ENCODE peak calls at places on chromosomes 2 and 18, in nine cellular contexts. One of them, this sample, is unnamed.

GRCh38 chr2:43158259-43158880 is 68.0 kb downstream of the ZFP36L2 start:
- DNase-seq in activated effector memory CD4-positive, alpha-beta T cell treated with anti-CD3 and anti-CD28 coated beads, Interleukin-2, amount 50 U/mL, for 16 hours: peak
- DNase-seq in EH: peak
- DNase-seq in AG10803: peak
- DNase-seq in GM13976: peak
- DNase-seq in fibroblast of the aortic adventitia: peak
- DNase-seq in HTR-8/SVneo: peak
- DNase-seq in T-helper 22 cell: no peak
- DNase-seq in NCI-H187: no peak
- DNase-seq in this sample: peak

GRCh38 chr2:39408351-39409136 is 28.5 kb downstream of the MAP4K3 start:
- DNase-seq in HTR-8/SVneo: no peak
- DNase-seq in T-helper 22 cell: no peak
- DNase-seq in GM13976: no peak
- DNase-seq in NCI-H187: no peak
- DNase-seq in activated effector memory CD4-positive, alpha-beta T cell treated with anti-CD3 and anti-CD28 coated beads, Interleukin-2, amount 50 U/mL, for 16 hours: no peak
- DNase-seq in AG10803: peak
- DNase-seq in fibroblast of the aortic adventitia: peak
- DNase-seq in EH: peak
- DNase-seq in this sample: no peak

GRCh38 chr2:179253226-179253625 is 11.4 kb downstream of the SESTD1 start:
- DNase-seq in EH: no peak
- DNase-seq in AG10803: no peak
- DNase-seq in GM13976: no peak
- DNase-seq in HTR-8/SVneo: no peak
- DNase-seq in fibroblast of the aortic adventitia: peak
- DNase-seq in activated effector memory CD4-positive, alpha-beta T cell treated with anti-CD3 and anti-CD28 coated beads, Interleukin-2, amount 50 U/mL, for 16 hours: no peak
- DNase-seq in T-helper 22 cell: no peak
- DNase-seq in NCI-H187: no peak
- DNase-seq in this sample: no peak

GRCh38 chr2:96359310-96359709 is 23.7 kb downstream of the NCAPH start:
- DNase-seq in NCI-H187: no peak
- DNase-seq in T-helper 22 cell: no peak
- DNase-seq in GM13976: no peak
- DNase-seq in EH: peak
- DNase-seq in activated effector memory CD4-positive, alpha-beta T cell treated with anti-CD3 and anti-CD28 coated beads, Interleukin-2, amount 50 U/mL, for 16 hours: peak
- DNase-seq in AG10803: no peak
- DNase-seq in HTR-8/SVneo: no peak
- DNase-seq in fibroblast of the aortic adventitia: no peak
- DNase-seq in this sample: no peak

GRCh38 chr2:238569415-238570195 is 142.9 kb downstream of the ASB1 start:
- DNase-seq in fibroblast of the aortic adventitia: no peak
- DNase-seq in activated effector memory CD4-positive, alpha-beta T cell treated with anti-CD3 and anti-CD28 coated beads, Interleukin-2, amount 50 U/mL, for 16 hours: no peak
- DNase-seq in EH: peak
- DNase-seq in NCI-H187: no peak
- DNase-seq in T-helper 22 cell: no peak
- DNase-seq in GM13976: peak
- DNase-seq in HTR-8/SVneo: no peak
- DNase-seq in AG10803: no peak
- DNase-seq in this sample: no peak

GRCh38 chr2:203498161-203498560 is 36.9 kb downstream of the RAPH1 start:
- DNase-seq in fibroblast of the aortic adventitia: peak
- DNase-seq in AG10803: peak
- DNase-seq in GM13976: no peak
- DNase-seq in T-helper 22 cell: no peak
- DNase-seq in activated effector memory CD4-positive, alpha-beta T cell treated with anti-CD3 and anti-CD28 coated beads, Interleukin-2, amount 50 U/mL, for 16 hours: no peak
- DNase-seq in EH: peak
- DNase-seq in HTR-8/SVneo: peak
- DNase-seq in NCI-H187: no peak
- DNase-seq in this sample: peak

GRCh38 chr2:191038241-191038725 is 24.3 kb upstream of the STAT1 start:
- DNase-seq in AG10803: peak
- DNase-seq in fibroblast of the aortic adventitia: peak
- DNase-seq in HTR-8/SVneo: no peak
- DNase-seq in activated effector memory CD4-positive, alpha-beta T cell treated with anti-CD3 and anti-CD28 coated beads, Interleukin-2, amount 50 U/mL, for 16 hours: peak
- DNase-seq in T-helper 22 cell: peak
- DNase-seq in GM13976: no peak
- DNase-seq in EH: peak
- DNase-seq in NCI-H187: no peak
- DNase-seq in this sample: no peak

GRCh38 chr2:25672500-25673169 is 742 bp downstream of the DTNB start:
- DNase-seq in EH: peak
- DNase-seq in HTR-8/SVneo: peak
- DNase-seq in fibroblast of the aortic adventitia: peak
- DNase-seq in AG10803: peak
- DNase-seq in activated effector memory CD4-positive, alpha-beta T cell treated with anti-CD3 and anti-CD28 coated beads, Interleukin-2, amount 50 U/mL, for 16 hours: peak
- DNase-seq in T-helper 22 cell: peak
- DNase-seq in NCI-H187: peak
- DNase-seq in GM13976: peak
- DNase-seq in this sample: peak

GRCh38 chr2:1653956-1654695 is 90.2 kb downstream of the PXDN start:
- DNase-seq in EH: peak
- DNase-seq in GM13976: no peak
- DNase-seq in T-helper 22 cell: no peak
- DNase-seq in fibroblast of the aortic adventitia: peak
- DNase-seq in HTR-8/SVneo: no peak
- DNase-seq in activated effector memory CD4-positive, alpha-beta T cell treated with anti-CD3 and anti-CD28 coated beads, Interleukin-2, amount 50 U/mL, for 16 hours: peak
- DNase-seq in NCI-H187: no peak
- DNase-seq in AG10803: peak
- DNase-seq in this sample: peak

GRCh38 chr18:50282521-50283335 is 1.4 kb upstream of the MBD1 start:
- DNase-seq in fibroblast of the aortic adventitia: no peak
- DNase-seq in GM13976: no peak
- DNase-seq in NCI-H187: no peak
- DNase-seq in HTR-8/SVneo: no peak
- DNase-seq in AG10803: no peak
- DNase-seq in EH: no peak
- DNase-seq in activated effector memory CD4-positive, alpha-beta T cell treated with anti-CD3 and anti-CD28 coated beads, Interleukin-2, amount 50 U/mL, for 16 hours: no peak
- DNase-seq in T-helper 22 cell: no peak
- DNase-seq in this sample: no peak

GRCh38 chr2:47653909-47654789 is 128.8 kb upstream of the MSH6 start:
- DNase-seq in fibroblast of the aortic adventitia: no peak
- DNase-seq in activated effector memory CD4-positive, alpha-beta T cell treated with anti-CD3 and anti-CD28 coated beads, Interleukin-2, amount 50 U/mL, for 16 hours: peak
- DNase-seq in GM13976: no peak
- DNase-seq in HTR-8/SVneo: no peak
- DNase-seq in NCI-H187: peak
- DNase-seq in EH: no peak
- DNase-seq in AG10803: no peak
- DNase-seq in T-helper 22 cell: no peak
- DNase-seq in this sample: peak

GRCh38 chr2:102114290-102114721 is 28.2 kb upstream of the IL1R1 start:
- DNase-seq in HTR-8/SVneo: no peak
- DNase-seq in EH: peak
- DNase-seq in GM13976: no peak
- DNase-seq in NCI-H187: no peak
- DNase-seq in activated effector memory CD4-positive, alpha-beta T cell treated with anti-CD3 and anti-CD28 coated beads, Interleukin-2, amount 50 U/mL, for 16 hours: no peak
- DNase-seq in T-helper 22 cell: no peak
- DNase-seq in AG10803: peak
- DNase-seq in fibroblast of the aortic adventitia: peak
- DNase-seq in this sample: no peak

GRCh38 chr2:137987011-137987410 is 22.7 kb downstream of the HNMT start:
- DNase-seq in NCI-H187: no peak
- DNase-seq in GM13976: no peak
- DNase-seq in fibroblast of the aortic adventitia: no peak
- DNase-seq in HTR-8/SVneo: no peak
- DNase-seq in T-helper 22 cell: no peak
- DNase-seq in EH: peak
- DNase-seq in AG10803: no peak
- DNase-seq in activated effector memory CD4-positive, alpha-beta T cell treated with anti-CD3 and anti-CD28 coated beads, Interleukin-2, amount 50 U/mL, for 16 hours: no peak
- DNase-seq in this sample: no peak

GRCh38 chr18:28176933-28177827 is at the start of gene CDH2:
- DNase-seq in EH: peak
- DNase-seq in GM13976: peak
- DNase-seq in NCI-H187: peak
- DNase-seq in AG10803: peak
- DNase-seq in T-helper 22 cell: no peak
- DNase-seq in HTR-8/SVneo: peak
- DNase-seq in fibroblast of the aortic adventitia: peak
- DNase-seq in activated effector memory CD4-positive, alpha-beta T cell treated with anti-CD3 and anti-CD28 coated beads, Interleukin-2, amount 50 U/mL, for 16 hours: no peak
- DNase-seq in this sample: no peak

GRCh38 chr2:40302751-40303150 is 149.1 kb downstream of the SLC8A1 start:
- DNase-seq in HTR-8/SVneo: no peak
- DNase-seq in GM13976: no peak
- DNase-seq in NCI-H187: no peak
- DNase-seq in T-helper 22 cell: no peak
- DNase-seq in EH: peak
- DNase-seq in activated effector memory CD4-positive, alpha-beta T cell treated with anti-CD3 and anti-CD28 coated beads, Interleukin-2, amount 50 U/mL, for 16 hours: no peak
- DNase-seq in AG10803: peak
- DNase-seq in fibroblast of the aortic adventitia: peak
- DNase-seq in this sample: no peak

GRCh38 chr2:71575966-71576365 is 122.6 kb downstream of the DYSF start:
- DNase-seq in EH: no peak
- DNase-seq in T-helper 22 cell: no peak
- DNase-seq in GM13976: no peak
- DNase-seq in HTR-8/SVneo: no peak
- DNase-seq in NCI-H187: no peak
- DNase-seq in activated effector memory CD4-positive, alpha-beta T cell treated with anti-CD3 and anti-CD28 coated beads, Interleukin-2, amount 50 U/mL, for 16 hours: no peak
- DNase-seq in AG10803: no peak
- DNase-seq in fibroblast of the aortic adventitia: no peak
- DNase-seq in this sample: no peak

GRCh38 chr2:170276926-170277571 is 99.1 kb downstream of the MYO3B start:
- DNase-seq in EH: no peak
- DNase-seq in HTR-8/SVneo: no peak
- DNase-seq in NCI-H187: no peak
- DNase-seq in GM13976: no peak
- DNase-seq in T-helper 22 cell: no peak
- DNase-seq in fibroblast of the aortic adventitia: no peak
- DNase-seq in activated effector memory CD4-positive, alpha-beta T cell treated with anti-CD3 and anti-CD28 coated beads, Interleukin-2, amount 50 U/mL, for 16 hours: no peak
- DNase-seq in AG10803: no peak
- DNase-seq in this sample: no peak

GRCh38 chr2:53630001-53630606 is 137.5 kb upstream of the CHAC2 start:
- DNase-seq in T-helper 22 cell: no peak
- DNase-seq in fibroblast of the aortic adventitia: no peak
- DNase-seq in GM13976: no peak
- DNase-seq in EH: peak
- DNase-seq in NCI-H187: no peak
- DNase-seq in AG10803: peak
- DNase-seq in activated effector memory CD4-positive, alpha-beta T cell treated with anti-CD3 and anti-CD28 coated beads, Interleukin-2, amount 50 U/mL, for 16 hours: no peak
- DNase-seq in HTR-8/SVneo: no peak
- DNase-seq in this sample: no peak

GRCh38 chr18:67766930-67767329 is 250.4 kb upstream of the DSEL start:
- DNase-seq in activated effector memory CD4-positive, alpha-beta T cell treated with anti-CD3 and anti-CD28 coated beads, Interleukin-2, amount 50 U/mL, for 16 hours: no peak
- DNase-seq in NCI-H187: no peak
- DNase-seq in HTR-8/SVneo: peak
- DNase-seq in GM13976: no peak
- DNase-seq in AG10803: peak
- DNase-seq in fibroblast of the aortic adventitia: peak
- DNase-seq in EH: peak
- DNase-seq in T-helper 22 cell: no peak
- DNase-seq in this sample: peak

GRCh38 chr18:52228158-52228557 is 111.8 kb upstream of the DCC start:
- DNase-seq in AG10803: no peak
- DNase-seq in activated effector memory CD4-positive, alpha-beta T cell treated with anti-CD3 and anti-CD28 coated beads, Interleukin-2, amount 50 U/mL, for 16 hours: no peak
- DNase-seq in T-helper 22 cell: no peak
- DNase-seq in HTR-8/SVneo: no peak
- DNase-seq in EH: no peak
- DNase-seq in NCI-H187: no peak
- DNase-seq in fibroblast of the aortic adventitia: no peak
- DNase-seq in GM13976: no peak
- DNase-seq in this sample: no peak

GRCh38 chr2:161981016-161981415 is 93.0 kb downstream of the DPP4 start:
- DNase-seq in fibroblast of the aortic adventitia: no peak
- DNase-seq in activated effector memory CD4-positive, alpha-beta T cell treated with anti-CD3 and anti-CD28 coated beads, Interleukin-2, amount 50 U/mL, for 16 hours: no peak
- DNase-seq in NCI-H187: no peak
- DNase-seq in EH: no peak
- DNase-seq in AG10803: no peak
- DNase-seq in HTR-8/SVneo: no peak
- DNase-seq in GM13976: no peak
- DNase-seq in T-helper 22 cell: no peak
- DNase-seq in this sample: no peak

GRCh38 chr2:70520825-70521224 is 32.8 kb downstream of the TGFA start:
- DNase-seq in fibroblast of the aortic adventitia: no peak
- DNase-seq in NCI-H187: no peak
- DNase-seq in GM13976: no peak
- DNase-seq in AG10803: no peak
- DNase-seq in activated effector memory CD4-positive, alpha-beta T cell treated with anti-CD3 and anti-CD28 coated beads, Interleukin-2, amount 50 U/mL, for 16 hours: no peak
- DNase-seq in T-helper 22 cell: no peak
- DNase-seq in HTR-8/SVneo: no peak
- DNase-seq in EH: no peak
- DNase-seq in this sample: no peak

GRCh38 chr2:131154647-131155046 is 49.5 kb downstream of the PLEKHB2 start:
- DNase-seq in T-helper 22 cell: no peak
- DNase-seq in activated effector memory CD4-positive, alpha-beta T cell treated with anti-CD3 and anti-CD28 coated beads, Interleukin-2, amount 50 U/mL, for 16 hours: no peak
- DNase-seq in AG10803: no peak
- DNase-seq in EH: no peak
- DNase-seq in GM13976: no peak
- DNase-seq in HTR-8/SVneo: no peak
- DNase-seq in fibroblast of the aortic adventitia: no peak
- DNase-seq in NCI-H187: no peak
- DNase-seq in this sample: no peak

GRCh38 chr2:24231461-24231881 is 56.6 kb downstream of the FAM228A start:
- DNase-seq in T-helper 22 cell: no peak
- DNase-seq in activated effector memory CD4-positive, alpha-beta T cell treated with anti-CD3 and anti-CD28 coated beads, Interleukin-2, amount 50 U/mL, for 16 hours: no peak
- DNase-seq in AG10803: no peak
- DNase-seq in fibroblast of the aortic adventitia: peak
- DNase-seq in HTR-8/SVneo: no peak
- DNase-seq in NCI-H187: no peak
- DNase-seq in GM13976: no peak
- DNase-seq in EH: peak
- DNase-seq in this sample: peak

GRCh38 chr2:199309973-199310372 is 147.8 kb downstream of the SATB2 start:
- DNase-seq in fibroblast of the aortic adventitia: no peak
- DNase-seq in activated effector memory CD4-positive, alpha-beta T cell treated with anti-CD3 and anti-CD28 coated beads, Interleukin-2, amount 50 U/mL, for 16 hours: no peak
- DNase-seq in GM13976: no peak
- DNase-seq in T-helper 22 cell: no peak
- DNase-seq in NCI-H187: peak
- DNase-seq in AG10803: no peak
- DNase-seq in HTR-8/SVneo: no peak
- DNase-seq in EH: no peak
- DNase-seq in this sample: no peak

GRCh38 chr18:78773303-78773755 is 206.3 kb upstream of the SALL3 start:
- DNase-seq in EH: no peak
- DNase-seq in AG10803: no peak
- DNase-seq in fibroblast of the aortic adventitia: no peak
- DNase-seq in NCI-H187: no peak
- DNase-seq in GM13976: no peak
- DNase-seq in HTR-8/SVneo: no peak
- DNase-seq in activated effector memory CD4-positive, alpha-beta T cell treated with anti-CD3 and anti-CD28 coated beads, Interleukin-2, amount 50 U/mL, for 16 hours: no peak
- DNase-seq in T-helper 22 cell: no peak
- DNase-seq in this sample: no peak

GRCh38 chr2:65320042-65320711 is 92.5 kb downstream of the ACTR2 start:
- DNase-seq in T-helper 22 cell: no peak
- DNase-seq in fibroblast of the aortic adventitia: peak
- DNase-seq in activated effector memory CD4-positive, alpha-beta T cell treated with anti-CD3 and anti-CD28 coated beads, Interleukin-2, amount 50 U/mL, for 16 hours: no peak
- DNase-seq in HTR-8/SVneo: peak
- DNase-seq in AG10803: peak
- DNase-seq in EH: peak
- DNase-seq in GM13976: peak
- DNase-seq in NCI-H187: no peak
- DNase-seq in this sample: peak

GRCh38 chr2:171319164-171319810 is 114.5 kb downstream of the METTL8 start:
- DNase-seq in activated effector memory CD4-positive, alpha-beta T cell treated with anti-CD3 and anti-CD28 coated beads, Interleukin-2, amount 50 U/mL, for 16 hours: peak
- DNase-seq in T-helper 22 cell: peak
- DNase-seq in fibroblast of the aortic adventitia: peak
- DNase-seq in AG10803: peak
- DNase-seq in HTR-8/SVneo: no peak
- DNase-seq in NCI-H187: no peak
- DNase-seq in EH: peak
- DNase-seq in GM13976: peak
- DNase-seq in this sample: no peak

GRCh38 chr2:23601301-23601965 is 216.5 kb downstream of the KLHL29 start:
- DNase-seq in T-helper 22 cell: no peak
- DNase-seq in HTR-8/SVneo: no peak
- DNase-seq in NCI-H187: no peak
- DNase-seq in EH: peak
- DNase-seq in fibroblast of the aortic adventitia: no peak
- DNase-seq in GM13976: no peak
- DNase-seq in AG10803: peak
- DNase-seq in activated effector memory CD4-positive, alpha-beta T cell treated with anti-CD3 and anti-CD28 coated beads, Interleukin-2, amount 50 U/mL, for 16 hours: no peak
- DNase-seq in this sample: no peak

GRCh38 chr2:224778474-224778877 is 62.3 kb upstream of the CCDC195 start:
- DNase-seq in AG10803: peak
- DNase-seq in fibroblast of the aortic adventitia: peak
- DNase-seq in NCI-H187: no peak
- DNase-seq in EH: peak
- DNase-seq in GM13976: peak
- DNase-seq in HTR-8/SVneo: peak
- DNase-seq in T-helper 22 cell: peak
- DNase-seq in activated effector memory CD4-positive, alpha-beta T cell treated with anti-CD3 and anti-CD28 coated beads, Interleukin-2, amount 50 U/mL, for 16 hours: peak
- DNase-seq in this sample: peak

GRCh38 chr2:140128909-140129308 is 1348.7 kb upstream of the NXPH2 start:
- DNase-seq in AG10803: no peak
- DNase-seq in GM13976: no peak
- DNase-seq in EH: no peak
- DNase-seq in activated effector memory CD4-positive, alpha-beta T cell treated with anti-CD3 and anti-CD28 coated beads, Interleukin-2, amount 50 U/mL, for 16 hours: no peak
- DNase-seq in HTR-8/SVneo: no peak
- DNase-seq in fibroblast of the aortic adventitia: no peak
- DNase-seq in T-helper 22 cell: no peak
- DNase-seq in NCI-H187: no peak
- DNase-seq in this sample: no peak

This sample was measured in trophoblast cell.